ENCODE peak calls at places on chromosome 12, in five cellular contexts. U is BJ, Q is skeletal muscle cell, M is H7, X is A549. Y is an unnamed sample.

GRCh38 chr12:67925077-67925476 is 64.2 kb upstream of the IFNG-AS1 start:
- DNase-seq in X (no peak), M (no peak), U (no peak), Q (no peak), Y (no peak)

GRCh38 chr12:62631531-62632520 is 165.2 kb downstream of the MON2 start:
- DNase-seq in Q (peak), X (peak), U (peak), M (peak), Y (no peak)

GRCh38 chr12:10721654-10722501 is 1.2 kb downstream of the YBX3 start:
- DNase-seq in X (peak), Q (peak), U (peak), M (peak), Y (peak)

GRCh38 chr12:106863185-106863584 is 88.7 kb downstream of the RIC8B start:
- DNase-seq in M (no peak), U (no peak), X (no peak), Q (no peak), Y (no peak)

GRCh38 chr12:130200445-130200844 is 38.2 kb downstream of the FZD10 start:
- DNase-seq in U (no peak), X (no peak), M (no peak), Q (no peak), Y (no peak)

GRCh38 chr12:127803545-127803944 is 463.4 kb upstream of the TMEM132C start:
- DNase-seq in M (no peak), U (no peak), Q (no peak), X (no peak), Y (no peak)

GRCh38 chr12:38152816-38153736 is 163.5 kb upstream of the ALG10B start:
- DNase-seq in U (no peak), M (peak), Q (no peak), X (no peak), Y (no peak)

GRCh38 chr12:54159140-54159539 is 29.6 kb downstream of the SMUG1 start:
- DNase-seq in Q (no peak), M (peak), U (no peak), X (no peak), Y (peak)

GRCh38 chr12:100959481-100959880 is 164.9 kb downstream of the ANO4 start:
- DNase-seq in M (no peak), X (no peak), Q (peak), U (no peak), Y (no peak)

GRCh38 chr12:16184691-16185090 is 92.8 kb downstream of the SLC15A5 start:
- DNase-seq in X (no peak), Q (no peak), U (no peak), M (no peak), Y (no peak)

GRCh38 chr12:121812320-121812871 is 8.6 kb downstream of the SETD1B start:
- DNase-seq in Q (no peak), U (no peak), X (peak), M (peak), Y (peak)

GRCh38 chr12:76260390-76260748 is 87.8 kb downstream of the BBS10 start:
- DNase-seq in X (no peak), Q (no peak), U (no peak), M (no peak), Y (no peak)

GRCh38 chr12:117045998-117046374 is 53.2 kb downstream of the TESC start:
- DNase-seq in U (no peak), X (no peak), Q (no peak), M (peak), Y (no peak)

GRCh38 chr12:83573676-83574075 is 887.0 kb downstream of the TMTC2 start:
- DNase-seq in U (peak), X (peak), M (no peak), Q (peak), Y (no peak)

GRCh38 chr12:95279835-95280234 is 62.2 kb downstream of the VEZT start:
- DNase-seq in Q (no peak), M (no peak), U (no peak), X (no peak), Y (no peak)

GRCh38 chr12:21501258-21502163 is at the start of the genes GOLT1B and RECQL:
- DNase-seq in U (peak), X (peak), Q (peak), M (peak), Y (peak)

GRCh38 chr12:90497923-90498545 is 456.9 kb downstream of the CCER1 start:
- DNase-seq in U (no peak), X (no peak), M (no peak), Q (no peak), Y (no peak)
- H3K4me3 ChIP-seq in U (no peak), X (no peak), M (no peak), Q (no peak), Y (no peak)

DNA sequence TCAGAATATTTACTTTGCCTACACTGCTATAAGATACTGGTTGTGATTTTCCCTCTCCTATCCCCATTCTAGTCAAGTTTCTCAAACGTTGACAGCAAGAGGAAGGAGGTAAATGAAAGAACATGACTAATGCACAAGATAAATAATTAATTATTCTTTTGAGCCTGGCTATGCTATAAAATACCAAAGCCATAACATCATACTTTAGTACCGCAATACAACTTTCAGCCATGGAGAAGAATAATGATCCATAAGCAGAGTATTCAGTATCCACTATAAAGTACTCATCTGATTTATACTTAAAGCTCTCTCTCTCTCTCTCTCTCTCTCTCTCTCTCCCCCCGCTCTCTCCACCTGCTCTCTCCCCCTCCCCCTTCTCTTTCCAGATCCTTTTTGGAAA is 41.3 kb downstream of the TDG start:
- DNase-seq in X (peak), U (peak), Q (peak), M (no peak), Y (no peak)
- H3K4me3 ChIP-seq in X (no peak), U (no peak), Q (no peak), M (no peak), Y (no peak)

DNA sequence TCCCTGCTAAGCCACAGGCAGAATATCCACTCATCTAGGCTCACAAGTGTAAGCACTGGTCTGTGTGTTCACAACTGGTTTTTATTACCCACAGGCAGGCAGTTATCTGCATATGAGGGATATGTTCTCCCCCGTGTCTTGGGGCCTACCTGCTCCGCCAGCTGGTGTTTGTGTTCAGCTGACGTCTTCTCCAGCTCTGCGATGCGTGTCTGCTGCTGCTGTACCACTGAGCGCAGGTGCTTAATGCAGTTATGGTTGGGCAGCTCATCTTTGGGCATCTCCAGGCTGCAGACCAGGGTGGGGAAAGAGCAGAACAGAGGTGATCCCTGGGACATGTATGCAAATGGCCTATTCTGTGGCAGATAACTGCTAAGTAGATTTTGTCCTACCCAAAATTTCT is 13.7 kb downstream of the RNF41 start:
- DNase-seq in M (no peak), U (no peak), Q (no peak), X (no peak), Y (no peak)
- H3K4me3 ChIP-seq in M (no peak), U (no peak), Q (no peak), X (no peak), Y (no peak)

DNA sequence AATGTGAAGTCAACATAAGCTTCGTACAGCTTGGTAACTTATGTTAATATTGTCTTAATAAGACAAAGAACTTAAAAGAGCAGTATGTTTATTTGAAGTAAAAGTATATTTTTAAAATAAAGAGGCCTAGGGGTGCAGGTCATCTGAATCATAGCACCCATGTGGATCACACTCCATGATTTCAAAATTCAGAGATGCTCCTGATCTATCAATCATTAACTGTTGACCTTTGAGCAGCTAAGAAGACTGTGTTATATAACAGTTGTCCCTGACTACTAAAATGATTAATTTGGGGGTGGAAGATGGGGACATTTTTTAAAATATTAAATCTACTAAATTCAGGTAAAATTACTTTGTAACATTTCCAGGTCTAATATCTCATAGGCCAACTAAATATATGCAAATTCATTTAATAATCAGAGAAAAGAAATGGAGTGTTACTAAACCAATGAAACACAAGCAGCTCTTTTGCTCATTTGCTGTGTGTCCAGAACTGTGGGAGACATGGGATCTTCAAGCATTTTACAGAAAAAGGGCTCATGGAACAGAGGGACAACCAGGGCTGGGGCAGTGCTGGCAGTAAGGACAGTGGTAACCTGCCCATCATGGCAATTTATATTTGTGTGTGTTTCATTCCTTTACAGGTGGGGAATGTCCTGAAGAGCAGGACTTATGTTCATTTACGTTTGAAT is 120.7 kb upstream of the PCED1B start:
- DNase-seq in X (peak), M (no peak), U (no peak), Q (no peak), Y (no peak)
- H3K4me3 ChIP-seq in X (peak), M (no peak), U (no peak), Q (no peak), Y (no peak)

GRCh38 chr12:5988659-5989116 is 43.6 kb upstream of the ANO2 start:
- DNase-seq in X (peak), M (peak), U (no peak), Q (peak), Y (peak)

GRCh38 chr12:5985471-5985870 is 40.4 kb upstream of the ANO2 start:
- DNase-seq in M (no peak), Q (no peak), U (no peak), X (no peak), Y (no peak)

GRCh38 chr12:5989621-5990020 is 44.6 kb upstream of the ANO2 start:
- DNase-seq in Q (no peak), X (no peak), M (no peak), U (no peak), Y (no peak)

GRCh38 chr12:5987573-5987972 is 42.5 kb upstream of the ANO2 start:
- DNase-seq in U (no peak), X (no peak), M (no peak), Q (no peak), Y (no peak)

GRCh38 chr12:5988088-5988487 is 43.0 kb upstream of the ANO2 start:
- DNase-seq in X (no peak), U (no peak), M (peak), Q (no peak), Y (no peak)
- H3K4me3 ChIP-seq in X (no peak), U (no peak), M (no peak), Q (no peak), Y (no peak)